ENCODE peak calls at places on chromosomes 5 and 9, in nine cellular contexts. G is nephron progenitor cell, P is ovary, L is BJ, N is uterus, T is cardiac fibroblast, A is bronchial epithelial cell, F is neural crest cell, R is ascending aorta. S is an unnamed sample.

GRCh38 chr9:80467632-80468031 is 895.9 kb downstream of the TLE4 start:
- DNase-seq in R (no peak), G (no peak), T (peak), N (no peak), P (no peak), A (peak), F (no peak), L (no peak), S (no peak)

GRCh38 chr9:76676857-76677256 is 87.4 kb upstream of the PCA3 start:
- DNase-seq in L (no peak), F (no peak), T (no peak), A (no peak), P (no peak), G (no peak), N (no peak), R (no peak), S (no peak)

GRCh38 chr5:44951371-44951770 is 142.6 kb downstream of the MRPS30 start:
- DNase-seq in A (no peak), P (no peak), L (no peak), T (no peak), N (no peak), G (no peak), R (no peak), F (no peak), S (no peak)

GRCh38 chr5:124948062-124948753 is 201.8 kb upstream of the ZNF608 start:
- DNase-seq in T (no peak), N (no peak), R (no peak), A (no peak), P (no peak), G (no peak), F (no peak), L (no peak), S (no peak)

GRCh38 chr9:92969516-92970466 is 22.5 kb downstream of the FGD3 start:
- DNase-seq in A (no peak), R (no peak), P (no peak), N (no peak), L (no peak), T (no peak), G (no peak), F (no peak), S (no peak)

GRCh38 chr5:170006016-170006415 is 25.7 kb upstream of the INSYN2B start:
- DNase-seq in T (no peak), P (no peak), R (no peak), F (no peak), G (peak), N (no peak), L (no peak), A (no peak), S (no peak)

GRCh38 chr5:175606409-175606808 is 51.5 kb upstream of the HRH2 start:
- DNase-seq in N (no peak), G (no peak), P (no peak), A (no peak), T (no peak), L (no peak), R (no peak), F (no peak), S (no peak)

GRCh38 chr9:127397722-127398647 is 1.0 kb downstream of the SLC2A8 start:
- DNase-seq in P (peak), R (no peak), F (peak), N (peak), A (peak), T (peak), L (no peak), G (peak), S (peak)

GRCh38 chr5:149002053-149002452 is 60.8 kb downstream of the SH3TC2 start:
- DNase-seq in L (peak), N (no peak), F (no peak), T (peak), A (peak), G (peak), P (no peak), R (no peak), S (peak)

GRCh38 chr5:175809531-175810121 is 61.8 kb upstream of the CPLX2 start:
- DNase-seq in P (no peak), R (no peak), L (peak), T (peak), G (no peak), N (no peak), A (no peak), F (no peak), S (no peak)

GRCh38 chr5:79149432-79149831 is 37.8 kb downstream of the BHMT start:
- DNase-seq in A (peak), L (no peak), F (no peak), N (no peak), G (no peak), R (no peak), P (no peak), T (peak), S (no peak)

GRCh38 chr5:56819027-56819881 is 3.9 kb downstream of the MAP3K1 start:
- DNase-seq in P (no peak), R (no peak), G (no peak), N (no peak), T (peak), F (no peak), L (no peak), A (peak), S (no peak)

GRCh38 chr9:98218562-98219363 is 26.3 kb upstream of the CORO2A start:
- DNase-seq in L (no peak), R (no peak), P (no peak), N (no peak), F (no peak), T (no peak), A (peak), G (no peak), S (no peak)

GRCh38 chr5:8843766-8844165 is 702.1 kb downstream of the SEMA5A start:
- DNase-seq in R (no peak), T (peak), F (no peak), N (no peak), A (peak), G (no peak), P (no peak), L (peak), S (no peak)

GRCh38 chr9:35749515-35750255 is 598 bp downstream of the RGP1 start:
- DNase-seq in A (peak), P (no peak), L (no peak), T (no peak), R (no peak), N (no peak), F (no peak), G (peak), S (no peak)

GRCh38 chr5:93017854-93018253 is 563.2 kb downstream of the NR2F1-AS1 start:
- DNase-seq in G (no peak), N (no peak), A (peak), P (no peak), L (peak), T (peak), R (no peak), F (no peak), S (no peak)

GRCh38 chr5:76074487-76074886 is 8.7 kb upstream of the SV2C start:
- DNase-seq in F (no peak), A (no peak), P (no peak), T (no peak), R (no peak), L (no peak), N (no peak), G (peak), S (no peak)

GRCh38 chr9:89362647-89363310 is 44.5 kb downstream of the SECISBP2 start:
- DNase-seq in L (no peak), T (no peak), R (no peak), N (peak), F (no peak), G (no peak), P (peak), A (no peak), S (no peak)

GRCh38 chr5:96324708-96325107 is 108.3 kb downstream of the PCSK1 start:
- DNase-seq in P (no peak), G (no peak), N (no peak), R (no peak), A (peak), T (peak), F (no peak), L (no peak), S (no peak)

GRCh38 chr9:114666841-114667240 is 9.2 kb upstream of the TEX53 start:
- DNase-seq in F (no peak), T (no peak), P (no peak), L (no peak), A (no peak), N (no peak), G (no peak), R (no peak), S (no peak)

GRCh38 chr9:19924090-19924489 is 135.3 kb upstream of the SLC24A2 start:
- DNase-seq in P (no peak), N (no peak), L (no peak), G (no peak), F (no peak), R (no peak), A (peak), T (peak), S (no peak)

GRCh38 chr5:111127453-111128195 is 35.5 kb downstream of the WDR36 start:
- DNase-seq in T (peak), P (no peak), N (no peak), R (no peak), F (no peak), G (no peak), L (no peak), A (peak), S (no peak)

GRCh38 chr5:132437604-132438275 is 52.8 kb downstream of the IRF1 start:
- DNase-seq in F (no peak), N (peak), G (peak), A (no peak), P (peak), R (peak), T (peak), L (peak), S (no peak)

GRCh38 chr9:88874391-88874790 is 116.9 kb upstream of the S1PR3 start:
- DNase-seq in R (no peak), A (peak), L (no peak), G (no peak), P (no peak), F (no peak), N (no peak), T (no peak), S (no peak)

GRCh38 chr9:137198051-137198747 is 2.3 kb downstream of the TPRN start:
- DNase-seq in F (no peak), P (no peak), G (no peak), A (peak), L (no peak), R (no peak), N (no peak), T (no peak), S (no peak)

GRCh38 chr5:143217065-143217803 is 186.3 kb downstream of the NR3C1 start:
- DNase-seq in G (no peak), R (no peak), T (peak), A (peak), L (no peak), N (no peak), F (no peak), P (no peak), S (no peak)

GRCh38 chr9:134171316-134172197 is 7.2 kb upstream of the RNU6ATAC start:
- DNase-seq in T (peak), G (no peak), N (no peak), F (no peak), L (peak), P (peak), R (no peak), A (peak), S (no peak)

GRCh38 chr9:76023715-76024195 is 133.3 kb downstream of the PCSK5 start:
- DNase-seq in R (no peak), L (no peak), A (no peak), T (peak), P (no peak), G (no peak), F (no peak), N (no peak), S (no peak)

GRCh38 chr5:93226202-93226735 is 354.8 kb downstream of the NR2F1-AS1 start:
- DNase-seq in F (no peak), R (no peak), A (no peak), T (no peak), N (no peak), L (peak), P (no peak), G (no peak), S (no peak)

GRCh38 chr5:142811840-142812557 is 41.8 kb downstream of the ARHGAP26 start:
- DNase-seq in N (no peak), F (no peak), P (no peak), L (no peak), A (no peak), G (no peak), R (no peak), T (no peak), S (no peak)

GRCh38 chr5:93280518-93280917 is 300.5 kb downstream of the NR2F1-AS1 start:
- DNase-seq in A (no peak), F (no peak), R (no peak), N (no peak), T (no peak), L (no peak), G (no peak), P (no peak), S (no peak)

GRCh38 chr9:77999231-77999631 is 32.4 kb downstream of the GNAQ start:
- DNase-seq in R (no peak), P (no peak), N (no peak), L (no peak), G (no peak), T (peak), F (no peak), A (no peak), S (no peak)

GRCh38 chr5:7983433-7983832 is 114.5 kb downstream of the MTRR start:
- DNase-seq in N (no peak), G (no peak), L (no peak), A (no peak), P (no peak), R (no peak), F (no peak), T (no peak), S (no peak)

GRCh38 chr5:52864376-52864775 is 76.7 kb downstream of the ITGA1 start:
- DNase-seq in L (no peak), N (no peak), F (no peak), P (no peak), A (peak), G (no peak), R (no peak), T (peak), S (no peak)

GRCh38 chr5:165502893-165503696 is 1997.7 kb downstream of the MAT2B start:
- DNase-seq in P (no peak), F (no peak), T (no peak), R (no peak), L (no peak), A (no peak), G (no peak), N (no peak), S (no peak)

GRCh38 chr9:33722359-33722675 is 73.0 kb upstream of the PRSS3 start:
- DNase-seq in T (no peak), P (no peak), N (no peak), R (no peak), A (no peak), L (no peak), G (no peak), F (no peak), S (no peak)
- TF ChIP-seq CTCF in T (no peak), P (no peak), N (no peak), R (no peak), A (no peak), L (no peak), G (peak), F (peak), S (no peak)

GRCh38 chr5:54867310-54867944 is 118.0 kb downstream of the ESM1 start:
- DNase-seq in T (peak), P (no peak), F (no peak), L (no peak), R (no peak), G (no peak), N (no peak), A (peak), S (no peak)
- TF ChIP-seq CTCF in T (peak), P (peak), F (peak), L (peak), R (peak), G (peak), N (peak), A (peak), S (peak)

GRCh38 chr9:124792257-124792975 is 15.5 kb downstream of the OLFML2A start:
- DNase-seq in N (no peak), R (no peak), T (no peak), F (no peak), G (no peak), P (no peak), L (no peak), A (no peak), S (no peak)

GRCh38 chr9:124791106-124791505 is 14.2 kb downstream of the OLFML2A start:
- DNase-seq in F (no peak), N (no peak), A (no peak), L (no peak), T (no peak), P (no peak), R (no peak), G (no peak), S (no peak)

GRCh38 chr9:124792976-124793594 is 16.2 kb downstream of the OLFML2A start:
- DNase-seq in R (no peak), G (no peak), N (peak), T (peak), F (no peak), P (peak), A (no peak), L (no peak), S (no peak)

GRCh38 chr9:124788542-124789217 is 11.7 kb downstream of the OLFML2A start:
- DNase-seq in P (no peak), F (no peak), R (no peak), N (no peak), T (no peak), G (no peak), A (no peak), L (no peak), S (no peak)

DNA sequence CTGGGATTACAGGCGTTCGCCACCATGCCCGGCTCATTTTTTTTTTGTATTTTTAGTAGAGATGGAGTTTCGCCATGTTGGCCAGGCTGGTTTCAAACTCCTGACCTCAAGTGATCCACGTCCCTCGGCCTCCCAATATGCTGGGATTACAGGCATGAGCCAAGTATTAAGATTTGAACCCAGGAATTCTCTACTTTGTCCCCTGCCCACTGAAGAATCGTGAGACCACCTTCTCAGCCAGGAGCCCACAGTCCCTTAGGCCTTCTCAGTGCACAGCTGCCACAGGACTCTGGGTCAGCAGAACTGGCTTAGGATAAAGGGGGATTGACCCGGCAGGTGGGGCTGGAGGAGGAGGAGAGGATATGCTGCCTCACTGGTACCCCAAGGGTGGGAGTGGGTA is 13.4 kb downstream of the OLFML2A start:
- DNase-seq in G (no peak), N (no peak), R (no peak), T (no peak), P (no peak), L (no peak), A (no peak), F (no peak), S (no peak)
- TF ChIP-seq CTCF in G (no peak), N (no peak), R (no peak), T (no peak), P (no peak), L (no peak), A (no peak), F (no peak), S (no peak)

DNA sequence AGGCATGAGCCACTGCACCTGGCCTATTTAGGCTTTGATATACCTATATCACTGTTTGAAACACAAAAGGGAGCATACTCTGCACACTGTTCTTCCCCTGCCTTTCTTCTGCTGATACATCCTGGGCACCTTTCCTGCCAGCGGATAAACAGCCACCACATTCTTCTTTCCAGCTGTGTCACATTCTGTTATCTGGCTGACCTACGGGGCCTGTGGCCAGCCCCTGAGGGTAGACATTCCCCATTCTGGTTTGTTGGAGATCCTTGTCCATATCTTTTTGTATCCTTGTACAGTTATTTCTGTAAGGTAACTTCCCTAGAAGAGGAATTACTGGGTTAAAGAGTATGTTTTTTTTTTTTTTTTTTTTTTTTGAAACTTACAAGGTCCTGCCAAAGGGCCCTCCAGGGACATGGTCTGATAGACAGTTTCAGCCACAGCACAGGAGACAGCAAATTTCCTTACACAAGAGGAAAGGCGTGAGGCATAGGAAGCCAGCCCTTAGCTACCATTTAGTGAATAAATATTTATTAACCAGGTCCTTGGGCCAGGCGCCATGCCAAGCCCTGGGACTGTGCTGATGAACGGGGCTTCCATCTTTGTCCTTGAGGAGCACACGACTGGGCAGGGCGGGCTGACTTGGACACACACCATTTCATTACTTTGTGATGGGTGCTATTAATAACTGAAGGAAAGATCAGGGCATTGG is 57.8 kb downstream of the ERGIC1 start:
- DNase-seq in L (no peak), T (peak), G (no peak), F (no peak), N (no peak), A (no peak), R (peak), P (peak), S (no peak)
- TF ChIP-seq CTCF in L (no peak), T (no peak), G (no peak), F (no peak), N (no peak), A (no peak), R (no peak), P (no peak), S (no peak)

GRCh38 chr5:65041296-65042158 is 272.8 kb downstream of the CWC27 start:
- DNase-seq in T (peak), L (no peak), R (no peak), F (no peak), A (no peak), N (no peak), G (no peak), P (no peak), S (no peak)

GRCh38 chr5:65034029-65034781 is 265.5 kb downstream of the CWC27 start:
- DNase-seq in T (peak), F (no peak), R (no peak), G (no peak), L (no peak), A (no peak), N (no peak), P (no peak), S (no peak)

GRCh38 chr5:65035212-65036206 is 266.8 kb downstream of the CWC27 start:
- DNase-seq in T (peak), R (peak), A (peak), P (peak), F (peak), N (peak), G (peak), L (peak), S (peak)

GRCh38 chr5:65034782-65035181 is 266.1 kb downstream of the CWC27 start:
- DNase-seq in F (no peak), G (peak), A (no peak), P (peak), T (no peak), L (no peak), R (no peak), N (peak), S (no peak)

GRCh38 chr5:65037845-65038815 is 269.4 kb downstream of the CWC27 start:
- DNase-seq in R (no peak), L (no peak), T (peak), A (peak), N (no peak), P (no peak), G (no peak), F (no peak), S (no peak)
- TF ChIP-seq CTCF in R (no peak), L (peak), T (peak), A (peak), N (no peak), P (no peak), G (peak), F (peak), S (peak)

GRCh38 chr5:38258037-38258318 is 381 bp upstream of the EGFLAM start:
- DNase-seq in F (no peak), A (no peak), R (no peak), P (no peak), L (no peak), N (no peak), G (no peak), T (no peak), S (no peak)

GRCh38 chr5:38253759-38254158 is 4.6 kb upstream of the EGFLAM start:
- DNase-seq in A (no peak), T (no peak), N (no peak), F (no peak), G (no peak), L (no peak), R (no peak), P (no peak), S (no peak)

GRCh38 chr5:38257236-38258036 is 923 bp upstream of the EGFLAM start:
- DNase-seq in N (no peak), P (peak), L (no peak), T (no peak), G (peak), R (no peak), F (peak), A (no peak), S (no peak)

GRCh38 chr5:38259062-38259857 is 901 bp downstream of the EGFLAM start:
- DNase-seq in P (no peak), R (no peak), A (no peak), N (no peak), F (no peak), T (no peak), G (no peak), L (no peak), S (no peak)

GRCh38 chr5:38258319-38259061 is at the start of gene EGFLAM:
- DNase-seq in A (no peak), N (peak), G (peak), L (no peak), T (no peak), F (peak), P (peak), R (no peak), S (peak)
- TF ChIP-seq CTCF in A (peak), N (no peak), G (peak), L (peak), T (peak), F (peak), P (peak), R (no peak), S (peak)

GRCh38 chr9:132548971-132549649 is 33.3 kb upstream of the BARHL1 start:
- DNase-seq in G (no peak), P (no peak), R (no peak), A (peak), F (no peak), L (no peak), T (peak), N (no peak), S (no peak)
- TF ChIP-seq CTCF in G (no peak), P (no peak), R (no peak), A (no peak), F (no peak), L (no peak), T (no peak), N (no peak), S (no peak)

GRCh38 chr5:13278148-13278547 is 666.3 kb downstream of the DNAH5 start:
- DNase-seq in N (no peak), P (no peak), T (no peak), G (no peak), A (peak), L (no peak), F (no peak), R (no peak), S (no peak)
- TF ChIP-seq CTCF in N (no peak), P (no peak), T (peak), G (peak), A (no peak), L (no peak), F (peak), R (no peak), S (peak)